ENCODE peak calls at places on chromosomes 1 and 21, in ten cellular contexts. One of them, this sample, is unnamed.

GRCh38 chr1:46772571-46772970 is 26.3 kb upstream of the CYP4B1 start:
- DNase-seq in heart left ventricle: no peak
- DNase-seq in A549: no peak
- DNase-seq in esophagus squamous epithelium: no peak
- DNase-seq in ovary: no peak
- DNase-seq in stomach: no peak
- DNase-seq in sigmoid colon: no peak
- DNase-seq in K562: peak; percentile 16
- DNase-seq in spleen: no peak
- DNase-seq in body of pancreas: no peak
- DNase-seq in this sample: no peak

GRCh38 chr1:204232530-204232929 is 18.7 kb upstream of the GOLT1A start:
- DNase-seq in heart left ventricle: no peak
- DNase-seq in A549: no peak
- DNase-seq in esophagus squamous epithelium: no peak
- DNase-seq in ovary: no peak
- DNase-seq in stomach: no peak
- DNase-seq in sigmoid colon: no peak
- DNase-seq in K562: no peak
- DNase-seq in spleen: no peak
- DNase-seq in body of pancreas: peak; percentile 18
- DNase-seq in this sample: no peak

GRCh38 chr21:29237110-29238051 is 61.3 kb upstream of the BACH1 start:
- DNase-seq in heart left ventricle: no peak
- DNase-seq in A549: no peak
- DNase-seq in esophagus squamous epithelium: no peak
- DNase-seq in ovary: no peak
- DNase-seq in stomach: no peak
- DNase-seq in sigmoid colon: no peak
- DNase-seq in K562: no peak
- DNase-seq in spleen: no peak
- DNase-seq in body of pancreas: peak; percentile 48
- DNase-seq in this sample: no peak

GRCh38 chr1:178344513-178345077 is 152.2 kb downstream of the CLEC20A start:
- DNase-seq in heart left ventricle: no peak
- DNase-seq in A549: peak; percentile 17
- DNase-seq in esophagus squamous epithelium: no peak
- DNase-seq in ovary: no peak
- DNase-seq in stomach: no peak
- DNase-seq in sigmoid colon: no peak
- DNase-seq in K562: peak; percentile 14
- DNase-seq in spleen: no peak
- DNase-seq in body of pancreas: peak; percentile 17
- DNase-seq in this sample: no peak

GRCh38 chr21:45544449-45545235 is 2.4 kb upstream of the SLC19A1 start:
- DNase-seq in heart left ventricle: peak; percentile 4
- DNase-seq in A549: no peak
- DNase-seq in esophagus squamous epithelium: no peak
- DNase-seq in ovary: peak; percentile 7
- DNase-seq in stomach: peak; percentile 19
- DNase-seq in sigmoid colon: peak; percentile 62
- DNase-seq in K562: no peak
- DNase-seq in spleen: peak; percentile 65
- DNase-seq in body of pancreas: peak; percentile 1
- DNase-seq in this sample: no peak

GRCh38 chr1:89952021-89952995 is 42.6 kb upstream of the ZNF326 start:
- DNase-seq in heart left ventricle: no peak
- DNase-seq in A549: no peak
- DNase-seq in esophagus squamous epithelium: no peak
- DNase-seq in ovary: no peak
- DNase-seq in stomach: no peak
- DNase-seq in sigmoid colon: no peak
- DNase-seq in K562: no peak
- DNase-seq in spleen: no peak
- DNase-seq in body of pancreas: no peak
- DNase-seq in this sample: no peak

GRCh38 chr1:66217021-66217420 is 316.9 kb upstream of the SGIP1 start:
- DNase-seq in heart left ventricle: no peak
- DNase-seq in A549: peak; percentile 26
- DNase-seq in esophagus squamous epithelium: no peak
- DNase-seq in ovary: no peak
- DNase-seq in stomach: no peak
- DNase-seq in sigmoid colon: no peak
- DNase-seq in K562: no peak
- DNase-seq in spleen: no peak
- DNase-seq in body of pancreas: no peak
- DNase-seq in this sample: no peak

GRCh38 chr21:15781986-15782385 is 52.2 kb downstream of the USP25 start:
- DNase-seq in heart left ventricle: no peak
- DNase-seq in A549: no peak
- DNase-seq in esophagus squamous epithelium: no peak
- DNase-seq in ovary: no peak
- DNase-seq in stomach: no peak
- DNase-seq in sigmoid colon: no peak
- DNase-seq in K562: no peak
- DNase-seq in spleen: peak; percentile 51
- DNase-seq in body of pancreas: no peak
- DNase-seq in this sample: no peak

DNA sequence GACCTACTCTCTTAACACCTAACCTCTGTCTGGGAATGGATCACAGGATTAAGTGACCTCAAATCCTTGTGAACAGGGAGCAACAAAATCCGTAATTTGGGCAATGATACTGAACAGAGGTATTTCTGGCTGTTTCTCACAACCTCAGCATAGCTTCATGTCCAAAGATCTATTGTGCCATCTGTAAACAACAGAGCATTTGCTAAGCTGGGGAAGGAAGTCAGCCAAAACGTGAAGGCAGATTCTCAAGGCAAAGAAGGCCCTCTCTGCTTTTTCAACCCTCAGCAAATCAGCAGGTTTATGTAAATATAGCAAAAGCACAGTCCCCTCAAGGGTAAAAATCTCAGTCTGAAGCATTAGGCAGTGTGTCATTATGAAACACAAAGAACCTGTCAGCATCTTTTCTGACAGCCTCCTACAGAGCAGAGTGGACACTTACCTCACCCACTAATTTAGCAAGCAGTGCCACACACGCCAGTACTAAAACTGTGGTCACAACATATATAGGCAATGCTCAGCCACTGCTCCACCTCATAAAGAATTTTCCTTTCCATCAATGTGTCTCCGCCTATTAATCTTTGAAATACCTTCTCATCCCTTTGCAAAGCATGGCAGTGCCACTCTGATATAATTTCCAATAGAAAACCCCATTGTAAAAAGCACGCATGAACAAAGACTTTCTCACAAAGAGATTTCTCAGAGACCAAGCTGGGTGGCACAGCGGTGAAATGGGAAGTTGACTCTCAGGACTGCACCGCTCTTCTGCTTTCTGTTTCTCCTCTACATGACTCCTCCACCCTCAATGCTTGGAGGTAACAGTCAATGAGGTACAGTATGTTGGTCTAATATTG is 188.0 kb downstream of the RERE start:
- DNase-seq in heart left ventricle: no peak
- DNase-seq in A549: no peak
- DNase-seq in esophagus squamous epithelium: no peak
- DNase-seq in ovary: no peak
- DNase-seq in stomach: no peak
- DNase-seq in sigmoid colon: no peak
- DNase-seq in K562: no peak
- DNase-seq in spleen: peak; percentile 82
- DNase-seq in body of pancreas: no peak
- DNase-seq in this sample: no peak
- H3K27ac ChIP-seq in heart left ventricle: no peak overlapping the region
- H3K27ac ChIP-seq in A549: no peak overlapping the region
- H3K27ac ChIP-seq in esophagus squamous epithelium: peak overlapping the region; percentile 18
- H3K27ac ChIP-seq in ovary: no peak overlapping the region
- H3K27ac ChIP-seq in stomach: no peak overlapping the region
- H3K27ac ChIP-seq in sigmoid colon: no peak overlapping the region
- H3K27ac ChIP-seq in K562: no peak overlapping the region
- H3K27ac ChIP-seq in spleen: peak overlapping the region; percentile 87
- H3K27ac ChIP-seq in body of pancreas: peak overlapping the region; percentile 10
- H3K27ac ChIP-seq in this sample: peak overlapping the region; percentile 17

DNA sequence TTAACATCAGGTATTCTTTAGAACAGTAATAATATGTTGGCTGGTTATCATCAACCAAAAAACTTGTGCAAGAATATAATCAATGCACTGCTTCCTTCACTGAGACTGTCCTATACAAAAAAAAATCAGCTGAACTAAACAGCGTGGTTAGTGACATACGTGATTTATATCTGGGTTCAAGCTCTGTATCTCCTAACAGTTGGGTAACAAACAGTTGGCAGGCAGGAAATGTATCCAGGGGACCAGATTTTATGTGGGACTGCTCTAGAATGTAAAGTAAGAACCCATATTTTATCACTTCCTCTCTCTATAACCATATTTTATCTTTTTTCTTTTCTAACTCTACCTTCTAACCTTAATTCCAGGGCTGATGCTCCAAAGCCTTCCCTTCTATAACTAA is 8.0 kb downstream of the ACBD6 start:
- DNase-seq in heart left ventricle: no peak
- DNase-seq in A549: no peak
- DNase-seq in esophagus squamous epithelium: no peak
- DNase-seq in ovary: no peak
- DNase-seq in stomach: no peak
- DNase-seq in sigmoid colon: no peak
- DNase-seq in K562: no peak
- DNase-seq in spleen: no peak
- DNase-seq in body of pancreas: no peak
- DNase-seq in this sample: no peak
- TF ChIP-seq CTCF in heart left ventricle: no peak
- TF ChIP-seq CTCF in A549: no peak
- TF ChIP-seq CTCF in esophagus squamous epithelium: no peak
- TF ChIP-seq CTCF in ovary: no peak
- TF ChIP-seq CTCF in stomach: no peak
- TF ChIP-seq CTCF in sigmoid colon: no peak
- TF ChIP-seq CTCF in K562: no peak
- TF ChIP-seq CTCF in spleen: no peak
- TF ChIP-seq CTCF in body of pancreas: no peak
- TF ChIP-seq CTCF in this sample: no peak

GRCh38 chr1:156063997-156064285 is 3.0 kb downstream of the RAB25 start:
- DNase-seq in heart left ventricle: no peak
- DNase-seq in A549: no peak
- DNase-seq in esophagus squamous epithelium: no peak
- DNase-seq in ovary: no peak
- DNase-seq in stomach: no peak
- DNase-seq in sigmoid colon: no peak
- DNase-seq in K562: no peak
- DNase-seq in spleen: no peak
- DNase-seq in body of pancreas: no peak
- DNase-seq in this sample: no peak

GRCh38 chr1:156064615-156065014 is 3.7 kb downstream of the RAB25 start:
- DNase-seq in heart left ventricle: no peak
- DNase-seq in A549: no peak
- DNase-seq in esophagus squamous epithelium: no peak
- DNase-seq in ovary: no peak
- DNase-seq in stomach: no peak
- DNase-seq in sigmoid colon: no peak
- DNase-seq in K562: no peak
- DNase-seq in spleen: no peak
- DNase-seq in body of pancreas: no peak
- DNase-seq in this sample: no peak

GRCh38 chr1:156067262-156067661 is 6.3 kb downstream of the RAB25 start:
- DNase-seq in heart left ventricle: no peak
- DNase-seq in A549: no peak
- DNase-seq in esophagus squamous epithelium: no peak
- DNase-seq in ovary: no peak
- DNase-seq in stomach: no peak
- DNase-seq in sigmoid colon: no peak
- DNase-seq in K562: no peak
- DNase-seq in spleen: no peak
- DNase-seq in body of pancreas: no peak
- DNase-seq in this sample: no peak

GRCh38 chr1:156065212-156065611 is 4.3 kb downstream of the RAB25 start:
- DNase-seq in heart left ventricle: no peak
- DNase-seq in A549: no peak
- DNase-seq in esophagus squamous epithelium: no peak
- DNase-seq in ovary: no peak
- DNase-seq in stomach: no peak
- DNase-seq in sigmoid colon: no peak
- DNase-seq in K562: no peak
- DNase-seq in spleen: no peak
- DNase-seq in body of pancreas: no peak
- DNase-seq in this sample: no peak

DNA sequence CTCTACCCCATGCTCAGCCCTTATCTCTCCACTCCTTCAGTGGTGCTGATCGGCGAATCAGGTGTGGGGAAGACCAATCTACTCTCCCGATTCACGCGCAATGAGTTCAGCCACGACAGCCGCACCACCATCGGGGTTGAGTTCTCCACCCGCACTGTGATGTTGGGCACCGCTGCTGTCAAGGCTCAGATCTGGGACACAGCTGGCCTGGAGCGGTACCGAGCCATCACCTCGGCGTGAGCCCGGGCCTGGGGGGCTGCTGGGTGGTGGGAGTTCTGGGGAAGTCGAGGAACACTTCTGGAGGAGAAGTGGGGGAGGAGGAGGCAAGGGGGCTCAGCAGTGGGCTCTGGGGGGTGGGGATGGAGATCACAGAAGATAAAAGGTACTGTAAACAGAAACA is 4.9 kb downstream of the RAB25 start:
- DNase-seq in heart left ventricle: no peak
- DNase-seq in A549: no peak
- DNase-seq in esophagus squamous epithelium: no peak
- DNase-seq in ovary: no peak
- DNase-seq in stomach: no peak
- DNase-seq in sigmoid colon: no peak
- DNase-seq in K562: no peak
- DNase-seq in spleen: no peak
- DNase-seq in body of pancreas: no peak
- DNase-seq in this sample: no peak
- TF ChIP-seq POLR2A in heart left ventricle: no peak
- TF ChIP-seq POLR2A in A549: no peak
- TF ChIP-seq POLR2A in esophagus squamous epithelium: no peak
- TF ChIP-seq POLR2A in ovary: no peak
- TF ChIP-seq POLR2A in stomach: no peak
- TF ChIP-seq POLR2A in sigmoid colon: no peak
- TF ChIP-seq POLR2A in K562: no peak
- TF ChIP-seq POLR2A in spleen: no peak
- TF ChIP-seq POLR2A in body of pancreas: no peak
- TF ChIP-seq POLR2A in this sample: no peak

GRCh38 chr1:115545096-115545720 is 96.6 kb upstream of the VANGL1 start:
- DNase-seq in heart left ventricle: no peak
- DNase-seq in A549: peak; percentile 2
- DNase-seq in esophagus squamous epithelium: no peak
- DNase-seq in ovary: no peak
- DNase-seq in stomach: no peak
- DNase-seq in sigmoid colon: no peak
- DNase-seq in K562: no peak
- DNase-seq in spleen: no peak
- DNase-seq in body of pancreas: no peak
- DNase-seq in this sample: no peak

GRCh38 chr1:115547661-115548060 is 94.1 kb upstream of the VANGL1 start:
- DNase-seq in heart left ventricle: no peak
- DNase-seq in A549: no peak
- DNase-seq in esophagus squamous epithelium: no peak
- DNase-seq in ovary: no peak
- DNase-seq in stomach: no peak
- DNase-seq in sigmoid colon: no peak
- DNase-seq in K562: no peak
- DNase-seq in spleen: no peak
- DNase-seq in body of pancreas: no peak
- DNase-seq in this sample: no peak

GRCh38 chr1:115546846-115547245 is 94.9 kb upstream of the VANGL1 start:
- DNase-seq in heart left ventricle: no peak
- DNase-seq in A549: no peak
- DNase-seq in esophagus squamous epithelium: no peak
- DNase-seq in ovary: no peak
- DNase-seq in stomach: no peak
- DNase-seq in sigmoid colon: no peak
- DNase-seq in K562: no peak
- DNase-seq in spleen: no peak
- DNase-seq in body of pancreas: no peak
- DNase-seq in this sample: no peak

GRCh38 chr1:115544131-115544530 is 97.6 kb upstream of the VANGL1 start:
- DNase-seq in heart left ventricle: no peak
- DNase-seq in A549: no peak
- DNase-seq in esophagus squamous epithelium: no peak
- DNase-seq in ovary: no peak
- DNase-seq in stomach: no peak
- DNase-seq in sigmoid colon: no peak
- DNase-seq in K562: no peak
- DNase-seq in spleen: no peak
- DNase-seq in body of pancreas: no peak
- DNase-seq in this sample: no peak

DNA sequence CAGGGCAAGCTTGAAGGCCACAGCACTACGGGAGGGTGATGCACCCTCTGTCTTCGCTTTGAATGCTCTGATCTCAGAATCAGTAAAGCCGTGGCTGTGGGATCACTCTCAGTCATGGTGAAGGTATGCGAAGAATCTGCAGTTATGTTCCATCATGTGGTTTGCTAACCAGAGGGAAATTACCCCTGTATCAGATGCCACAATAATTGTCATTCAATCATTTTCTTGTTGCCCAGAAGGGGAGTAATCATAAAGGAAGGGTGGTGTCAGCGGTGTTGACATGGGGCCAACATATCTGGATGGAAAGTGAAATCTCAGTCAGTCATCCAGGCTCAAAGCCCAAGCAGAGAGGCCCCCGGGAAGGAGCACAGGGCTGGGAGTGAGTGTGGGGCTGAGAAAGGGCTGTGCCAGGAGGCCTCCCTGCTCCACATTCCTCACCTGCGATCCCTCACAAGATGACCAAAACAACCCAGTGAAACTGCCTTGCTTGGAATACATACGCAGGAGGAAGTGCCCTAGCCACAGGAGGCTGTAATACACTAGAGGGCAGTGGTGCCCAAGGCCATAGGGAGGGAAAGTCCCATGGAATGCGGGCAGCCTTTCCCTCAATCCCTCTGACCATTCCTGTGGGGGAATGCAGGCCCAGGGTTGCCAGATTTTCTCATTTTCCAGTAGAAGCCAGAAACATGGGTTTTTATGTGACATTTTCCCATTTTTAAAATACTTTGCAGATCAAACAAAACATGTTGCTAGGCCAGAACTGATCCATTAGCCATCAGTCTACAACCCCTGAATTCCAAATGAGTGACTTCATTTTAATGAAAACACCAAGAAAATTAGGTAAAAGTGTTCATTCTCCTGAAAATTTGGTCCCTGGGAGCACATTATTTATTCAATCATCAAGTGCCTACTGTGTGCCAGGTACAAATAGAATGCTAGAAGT is 95.7 kb upstream of the VANGL1 start:
- DNase-seq in heart left ventricle: peak; percentile 25
- DNase-seq in A549: peak; percentile 70
- DNase-seq in esophagus squamous epithelium: no peak
- DNase-seq in ovary: no peak
- DNase-seq in stomach: peak; percentile 40
- DNase-seq in sigmoid colon: no peak
- DNase-seq in K562: peak; percentile 30
- DNase-seq in spleen: no peak
- DNase-seq in body of pancreas: peak; percentile 72
- DNase-seq in this sample: peak; percentile 30
- H3K27ac ChIP-seq in heart left ventricle: no peak overlapping the region
- H3K27ac ChIP-seq in A549: peak overlapping the region; percentile 83
- H3K27ac ChIP-seq in esophagus squamous epithelium: peak overlapping the region; percentile 61
- H3K27ac ChIP-seq in ovary: no peak overlapping the region
- H3K27ac ChIP-seq in stomach: no peak overlapping the region
- H3K27ac ChIP-seq in sigmoid colon: no peak overlapping the region
- H3K27ac ChIP-seq in K562: no peak overlapping the region
- H3K27ac ChIP-seq in spleen: no peak overlapping the region
- H3K27ac ChIP-seq in body of pancreas: peak overlapping the region; percentile 80
- H3K27ac ChIP-seq in this sample: no peak overlapping the region